ENCODE peak calls at places on chromosomes 6 and 20, in nine cellular contexts. C is GM23248; G is H54; K is T-cell; A is M059J; O is left cardiac atrium; F is effector memory CD4-positive, alpha-beta T cell; E is neuronal stem cell; U is activated T-cell treated with anti-CD3 and anti-CD28 coated beads for 1 hour. S is an unnamed sample.

GRCh38 chr6:13992417-13993055 is 67.8 kb downstream of the RNF182 start:
- DNase-seq in C (peak), G (peak), K (no peak), A (peak), O (no peak), F (no peak), E (no peak), U (no peak), S (no peak)

GRCh38 chr20:58511861-58512260 is 3.3 kb downstream of the APCDD1L start:
- DNase-seq in C (peak), G (no peak), K (no peak), A (no peak), O (no peak), F (no peak), E (no peak), U (no peak), S (no peak)

GRCh38 chr6:155117266-155117665 is 122.2 kb downstream of the TIAM2 start:
- DNase-seq in C (peak), G (no peak), K (no peak), A (peak), O (no peak), F (no peak), E (no peak), U (no peak), S (no peak)

GRCh38 chr6:134061440-134061839 is 9.0 kb upstream of the SLC2A12 start:
- DNase-seq in C (no peak), G (no peak), K (no peak), A (peak), O (no peak), F (no peak), E (no peak), U (no peak), S (no peak)

GRCh38 chr6:53770690-53771320 is 24.0 kb upstream of the LRRC1 start:
- DNase-seq in C (peak), G (no peak), K (no peak), A (no peak), O (no peak), F (no peak), E (no peak), U (no peak), S (no peak)

GRCh38 chr6:141077355-141078333 is 1055.1 kb upstream of the GJE1 start:
- DNase-seq in C (peak), G (peak), K (no peak), A (peak), O (no peak), F (no peak), E (peak), U (no peak), S (no peak)

GRCh38 chr6:142819603-142820335 is 125.2 kb downstream of the HIVEP2 start:
- DNase-seq in C (peak), G (no peak), K (no peak), A (peak), O (no peak), F (peak), E (no peak), U (peak), S (peak)

GRCh38 chr6:12584631-12585405 is 131.7 kb upstream of the PHACTR1 start:
- DNase-seq in C (no peak), G (no peak), K (no peak), A (peak), O (no peak), F (no peak), E (no peak), U (no peak), S (no peak)

GRCh38 chr6:55009114-55009513 is 162.5 kb downstream of the FAM83B start:
- DNase-seq in C (no peak), G (no peak), K (no peak), A (no peak), O (no peak), F (no peak), E (no peak), U (no peak), S (no peak)

GRCh38 chr6:118869350-118869749 is 24.6 kb upstream of the ASF1A start:
- DNase-seq in C (peak), G (no peak), K (no peak), A (peak), O (no peak), F (no peak), E (no peak), U (no peak), S (no peak)

GRCh38 chr6:66145867-66146266 is 438.8 kb upstream of the EYS start:
- DNase-seq in C (no peak), G (no peak), K (no peak), A (no peak), O (no peak), F (no peak), E (no peak), U (no peak), S (no peak)

GRCh38 chr6:143513410-143513809 is 1.9 kb upstream of the FUCA2 start:
- DNase-seq in C (peak), G (no peak), K (no peak), A (peak), O (no peak), F (no peak), E (no peak), U (peak), S (peak)

GRCh38 chr20:44134897-44135810 is 51.8 kb downstream of the JPH2 start:
- DNase-seq in C (peak), G (no peak), K (no peak), A (peak), O (no peak), F (no peak), E (no peak), U (no peak), S (no peak)

GRCh38 chr6:22892452-22892851 is 323.1 kb downstream of the HDGFL1 start:
- DNase-seq in C (peak), G (peak), K (no peak), A (peak), O (no peak), F (no peak), E (no peak), U (no peak), S (no peak)

GRCh38 chr6:41555326-41556300 is 9.4 kb downstream of the FOXP4 start:
- DNase-seq in C (no peak), G (no peak), K (no peak), A (no peak), O (no peak), F (no peak), E (no peak), U (no peak), S (no peak)

GRCh38 chr20:49516916-49517315 is 34.4 kb upstream of the KCNB1 start:
- DNase-seq in C (no peak), G (no peak), K (no peak), A (no peak), O (no peak), F (no peak), E (no peak), U (no peak), S (no peak)

GRCh38 chr20:19815553-19815991 is 57.5 kb downstream of the RIN2 start:
- DNase-seq in C (peak), G (peak), K (no peak), A (peak), O (peak), F (no peak), E (no peak), U (no peak), S (no peak)

GRCh38 chr6:107237992-107238660 is 122.8 kb upstream of the BEND3 start:
- DNase-seq in C (peak), G (no peak), K (no peak), A (peak), O (no peak), F (no peak), E (no peak), U (no peak), S (no peak)

GRCh38 chr6:21987501-21987957 is 309.3 kb downstream of the PRL start:
- DNase-seq in C (peak), G (peak), K (no peak), A (peak), O (peak), F (no peak), E (no peak), U (peak), S (no peak)

GRCh38 chr20:49078310-49078709 is 32.2 kb downstream of the CSE1L start:
- DNase-seq in C (no peak), G (no peak), K (no peak), A (no peak), O (no peak), F (no peak), E (no peak), U (no peak), S (no peak)

GRCh38 chr20:62387219-62387913 is 463 bp downstream of the RPS21 start:
- DNase-seq in C (no peak), G (no peak), K (no peak), A (no peak), O (no peak), F (no peak), E (no peak), U (no peak), S (no peak)

GRCh38 chr6:47307362-47308222 is 2.1 kb downstream of the TNFRSF21 start:
- DNase-seq in C (no peak), G (no peak), K (no peak), A (no peak), O (no peak), F (no peak), E (no peak), U (no peak), S (no peak)

GRCh38 chr6:140542858-140543257 is 1168.4 kb upstream of the CITED2 start:
- DNase-seq in C (no peak), G (no peak), K (no peak), A (no peak), O (no peak), F (no peak), E (no peak), U (no peak), S (no peak)

GRCh38 chr6:163820745-163821456 is 406.4 kb downstream of the QKI start:
- DNase-seq in C (no peak), G (no peak), K (no peak), A (no peak), O (no peak), F (no peak), E (no peak), U (no peak), S (no peak)

GRCh38 chr6:84522135-84522535 is 242.3 kb downstream of the TBX18 start:
- DNase-seq in C (peak), G (peak), K (no peak), A (peak), O (peak), F (no peak), E (no peak), U (no peak), S (no peak)

GRCh38 chr6:136586295-136586694 is 36.1 kb upstream of the MAP7 start:
- DNase-seq in C (peak), G (no peak), K (no peak), A (peak), O (no peak), F (no peak), E (no peak), U (no peak), S (no peak)

GRCh38 chr6:95543798-95544197 is 33.5 kb upstream of the MANEA start:
- DNase-seq in C (no peak), G (no peak), K (no peak), A (no peak), O (no peak), F (no peak), E (no peak), U (no peak), S (no peak)

GRCh38 chr20:20872420-20872819 is 160.0 kb upstream of the RALGAPA2 start:
- DNase-seq in C (no peak), G (no peak), K (no peak), A (no peak), O (no peak), F (no peak), E (no peak), U (no peak), S (no peak)

GRCh38 chr6:31479933-31480535 is 17.9 kb upstream of the MICB start:
- DNase-seq in C (no peak), G (no peak), K (no peak), A (no peak), O (no peak), F (no peak), E (no peak), U (no peak), S (no peak)

GRCh38 chr20:42183147-42183546 is 565.0 kb upstream of the CHD6 start:
- DNase-seq in C (no peak), G (no peak), K (no peak), A (no peak), O (no peak), F (no peak), E (no peak), U (no peak), S (no peak)

GRCh38 chr6:109772961-109773431 is 81.9 kb downstream of the FIG4 start:
- DNase-seq in C (peak), G (no peak), K (no peak), A (peak), O (peak), F (no peak), E (no peak), U (no peak), S (no peak)

S was measured in CD8-positive, alpha-beta T cell.